ENCODE peak calls at places on chromosome 4, in four cellular contexts. F, U, Y and Q are unnamed samples.
A peak's percentile ranks its signal among the peaks of the same experiment; 100 is the strongest.

GRCh38 chr4:107615809-107616208 is 104.2 kb downstream of the PAPSS1 start:
- DNase-seq in F (no peak), U (no peak), Y (no peak), Q (no peak)

GRCh38 chr4:138866314-138866713 is 149.3 kb upstream of the NOCT start:
- DNase-seq in F (no peak), U (no peak), Y (no peak), Q (no peak)

GRCh38 chr4:149523039-149523438 is 292.6 kb downstream of the IQCM start:
- DNase-seq in F (no peak), U (no peak), Y (no peak), Q (no peak)

GRCh38 chr4:168524006-168524405 is 27.2 kb downstream of the PALLD start:
- DNase-seq in F (no peak), U (no peak), Y (peak; percentile 86), Q (no peak)

GRCh38 chr4:76570141-76570989 is 135.3 kb downstream of the SHROOM3 start:
- DNase-seq in F (no peak), U (no peak), Y (peak; percentile 76), Q (no peak)

GRCh38 chr4:75391489-75392166 is 122.6 kb downstream of the RCHY1 start:
- DNase-seq in F (no peak), U (no peak), Y (no peak), Q (no peak)

GRCh38 chr4:174198396-174199179 is 84.9 kb downstream of the FBXO8 start:
- DNase-seq in F (no peak), U (no peak), Y (peak; percentile 63), Q (no peak)

GRCh38 chr4:88981571-88981970 is 75.4 kb downstream of the FAM13A start:
- DNase-seq in F (no peak), U (no peak), Y (peak; percentile 44), Q (no peak)

GRCh38 chr4:157052429-157053040 is 23.4 kb upstream of the GLRB start:
- DNase-seq in F (no peak), U (no peak), Y (peak; percentile 47), Q (no peak)

GRCh38 chr4:145937021-145937861 is 1.4 kb downstream of the ZNF827 start:
- DNase-seq in F (peak; percentile 56), U (peak; percentile 57), Y (peak; percentile 80), Q (peak; percentile 87)

GRCh38 chr4:53479731-53480525 is 102.5 kb downstream of the FIP1L1 start:
- DNase-seq in F (no peak), U (no peak), Y (peak; percentile 47), Q (no peak)

GRCh38 chr4:94452476-94453300 is 946 bp downstream of the PDLIM5 start:
- DNase-seq in F (peak; percentile 36), U (peak; percentile 90), Y (peak; percentile 86), Q (peak; percentile 87)

GRCh38 chr4:1290165-1290977 is 680 bp downstream of the MAEA start:
- DNase-seq in F (no peak), U (peak; percentile 36), Y (peak; percentile 24), Q (peak; percentile 70)

GRCh38 chr4:167918077-167918476 is 174.3 kb upstream of the ANXA10 start:
- DNase-seq in F (no peak), U (no peak), Y (peak; percentile 35), Q (no peak)

GRCh38 chr4:858136-858535 is 32.2 kb upstream of the CPLX1 start:
- DNase-seq in F (no peak), U (no peak), Y (no peak), Q (no peak)

GRCh38 chr4:71074452-71075299 is 81.2 kb downstream of the DCK start:
- DNase-seq in F (no peak), U (no peak), Y (peak; percentile 17), Q (no peak)

GRCh38 chr4:70437212-70437611 is 34.8 kb upstream of the MUC7 start:
- DNase-seq in F (no peak), U (no peak), Y (no peak), Q (no peak)

GRCh38 chr4:140343303-140343702 is 30.1 kb upstream of the SCOC start:
- DNase-seq in F (no peak), U (peak; percentile 75), Y (peak; percentile 25), Q (no peak)

GRCh38 chr4:161252520-161253141 is 911.2 kb downstream of the FSTL5 start:
- DNase-seq in F (no peak), U (no peak), Y (peak; percentile 53), Q (no peak)

GRCh38 chr4:108141213-108142045 is 27.3 kb downstream of the LEF1 start:
- DNase-seq in F (no peak), U (no peak), Y (no peak), Q (no peak)

GRCh38 chr4:142656178-142656577 is 189.9 kb downstream of the INPP4B start:
- DNase-seq in F (no peak), U (no peak), Y (peak; percentile 23), Q (no peak)

GRCh38 chr4:152937535-152938236 is 1.6 kb downstream of the FHDC1 start:
- DNase-seq in F (no peak), U (no peak), Y (peak; percentile 32), Q (no peak)

GRCh38 chr4:26008737-26009136 is 94.7 kb downstream of the SMIM20 start:
- DNase-seq in F (no peak), U (no peak), Y (no peak), Q (no peak)

GRCh38 chr4:108113229-108113628 is 55.5 kb downstream of the LEF1 start:
- DNase-seq in F (peak; percentile 64), U (no peak), Y (no peak), Q (no peak)

GRCh38 chr4:124044867-124045266 is 648.3 kb downstream of the SPRY1 start:
- DNase-seq in F (no peak), U (no peak), Y (no peak), Q (no peak)

GRCh38 chr4:3411676-3412075 is 30.1 kb upstream of the HGFAC start:
- DNase-seq in F (no peak), U (no peak), Y (no peak), Q (no peak)

GRCh38 chr4:153181293-153182080 is 22.8 kb upstream of the TRIM2 start:
- DNase-seq in F (no peak), U (no peak), Y (no peak), Q (no peak)

GRCh38 chr4:109816082-109816442 is 500 bp downstream of the GAR1 start:
- DNase-seq in F (peak; percentile 40), U (no peak), Y (no peak), Q (no peak)

GRCh38 chr4:82043809-82044137 is 330.0 kb downstream of the HNRNPD start:
- DNase-seq in F (no peak), U (no peak), Y (no peak), Q (no peak)

GRCh38 chr4:6907658-6908191 is 1.9 kb upstream of the TBC1D14 start:
- DNase-seq in F (no peak), U (peak; percentile 79), Y (peak; percentile 43), Q (no peak)

GRCh38 chr4:56757821-56758400 is 63.6 kb downstream of the SPINK2 start:
- DNase-seq in F (peak; percentile 65), U (peak; percentile 87), Y (peak; percentile 94), Q (peak; percentile 86)

GRCh38 chr4:56755901-56756300 is 65.6 kb downstream of the SPINK2 start:
- DNase-seq in F (no peak), U (no peak), Y (peak; percentile 38), Q (no peak)

GRCh38 chr4:56750231-56750630 is 69.1 kb upstream of the HOPX start:
- DNase-seq in F (no peak), U (no peak), Y (no peak), Q (no peak)

GRCh38 chr4:56757270-56757746 is 64.2 kb downstream of the SPINK2 start:
- DNase-seq in F (peak; percentile 35), U (peak; percentile 23), Y (peak; percentile 45), Q (no peak)

GRCh38 chr4:56752985-56753384 is 68.5 kb downstream of the SPINK2 start:
- DNase-seq in F (no peak), U (no peak), Y (no peak), Q (no peak)
- TF ChIP-seq CTCF in F (no peak), U (no peak), Y (no peak), Q (no peak)

GRCh38 chr4:23857353-23857752 is 32.5 kb downstream of the PPARGC1A start:
- DNase-seq in F (no peak), U (no peak), Y (peak; percentile 44), Q (no peak)
- TF ChIP-seq CTCF in F (no peak), U (no peak), Y (peak; percentile 23), Q (peak; percentile 54)

GRCh38 chr4:137226900-137227299 is 305.4 kb downstream of the PCDH18 start:
- DNase-seq in F (no peak), U (no peak), Y (peak; percentile 43), Q (no peak)
- TF ChIP-seq CTCF in F (no peak), U (peak; percentile 14), Y (peak; percentile 56), Q (peak; percentile 41)

GRCh38 chr4:38723726-38724506 is 58.9 kb downstream of the TLR10 start:
- DNase-seq in F (no peak), U (peak; percentile 26), Y (no peak), Q (peak; percentile 60)
- TF ChIP-seq CTCF in F (no peak), U (no peak), Y (no peak), Q (no peak)

GRCh38 chr4:112933790-112934189 is 115.7 kb upstream of the ANK2 start:
- DNase-seq in F (no peak), U (no peak), Y (no peak), Q (no peak)

GRCh38 chr4:112940364-112940763 is 109.1 kb upstream of the ANK2 start:
- DNase-seq in F (no peak), U (no peak), Y (no peak), Q (no peak)

GRCh38 chr4:112939901-112940300 is 109.6 kb upstream of the ANK2 start:
- DNase-seq in F (no peak), U (no peak), Y (no peak), Q (no peak)

GRCh38 chr4:112942077-112942476 is 107.4 kb upstream of the ANK2 start:
- DNase-seq in F (no peak), U (no peak), Y (no peak), Q (no peak)

DNA sequence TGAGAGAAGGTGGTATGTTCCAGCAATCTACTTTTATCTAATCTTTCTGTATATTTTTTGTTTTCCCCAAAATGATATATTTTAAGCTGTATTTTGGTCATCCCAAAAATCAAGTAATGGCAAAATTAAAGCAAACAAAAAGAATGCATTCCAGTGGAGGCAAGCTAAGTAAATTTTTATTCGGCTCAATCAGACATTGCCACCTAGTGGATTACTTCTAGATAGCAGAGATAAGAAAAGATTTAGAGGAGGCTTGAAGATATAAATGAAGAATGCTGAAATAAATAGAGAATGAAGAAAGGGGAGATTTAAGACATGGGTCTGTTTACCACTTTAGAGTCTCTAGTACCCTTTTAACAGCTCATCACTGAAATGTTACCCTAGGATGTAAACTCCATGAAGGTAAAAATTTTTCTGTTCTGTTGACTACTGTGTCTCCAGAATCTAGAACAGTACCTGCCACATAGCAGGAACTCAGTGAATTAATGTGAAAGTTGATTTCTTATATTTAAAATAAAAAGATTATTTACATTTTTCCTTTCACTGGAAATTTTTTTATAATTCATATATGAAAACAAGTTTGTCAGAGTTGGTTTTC is 110.9 kb upstream of the ANK2 start:
- DNase-seq in F (no peak), U (no peak), Y (peak; percentile 72), Q (no peak)
- TF ChIP-seq CTCF in F (peak; percentile 50), U (peak; percentile 46), Y (peak; percentile 73), Q (peak; percentile 85)